ENCODE peak calls at places on chromosomes 2 and 18, in five cellular contexts. X is spleen, M is lower leg skin, O is NB4, G is ovary. J is an unnamed sample.

GRCh38 chr2:219308142-219309093 is 783 bp downstream of the PTPRN start:
- DNase-seq in O (peak), G (peak), X (peak), M (no peak), J (no peak)

GRCh38 chr2:48129256-48129950 is 223.1 kb upstream of the FBXO11 start:
- DNase-seq in M (no peak), O (no peak), G (no peak), X (no peak), J (no peak)

GRCh38 chr2:114525955-114526354 is 83.5 kb downstream of the DPP10 start:
- DNase-seq in M (no peak), O (no peak), X (no peak), G (no peak), J (no peak)

GRCh38 chr2:127041259-127041970 is 65.5 kb downstream of the BIN1 start:
- DNase-seq in O (no peak), M (peak), G (no peak), X (no peak), J (no peak)

GRCh38 chr2:235070063-235070706 is 118.4 kb downstream of the SH3BP4 start:
- DNase-seq in X (no peak), G (no peak), M (peak), O (no peak), J (no peak)

GRCh38 chr18:74745658-74746403 is 148.2 kb downstream of the ZNF407 start:
- DNase-seq in G (no peak), X (no peak), O (no peak), M (no peak), J (no peak)

GRCh38 chr2:113158884-113159553 is 14.8 kb upstream of the PSD4 start:
- DNase-seq in X (no peak), G (no peak), M (peak), O (no peak), J (no peak)

GRCh38 chr18:70420151-70420898 is 131.5 kb downstream of the SOCS6 start:
- DNase-seq in X (no peak), O (peak), G (no peak), M (no peak), J (no peak)

GRCh38 chr18:22166070-22166972 is 3.1 kb upstream of the GATA6 start:
- DNase-seq in X (peak), O (no peak), G (peak), M (peak), J (no peak)

GRCh38 chr18:58670561-58671121 is 624 bp upstream of the MALT1 start:
- DNase-seq in G (no peak), M (no peak), X (peak), O (no peak), J (peak)
- TF ChIP-seq POLR2A in G (no peak), M (no peak), X (no peak), O (no peak), J (no peak)

GRCh38 chr2:170123593-170123992 is 54.4 kb upstream of the MYO3B start:
- DNase-seq in O (no peak), G (no peak), M (no peak), X (no peak), J (no peak)
- TF ChIP-seq CTCF in O (no peak), G (no peak), M (no peak), X (no peak), J (no peak)

GRCh38 chr2:154447727-154448418 is 250.6 kb upstream of the KCNJ3 start:
- DNase-seq in X (no peak), O (no peak), G (no peak), M (no peak), J (no peak)
- TF ChIP-seq POLR2A in X (no peak), O (no peak), G (no peak), M (no peak), J (no peak)

GRCh38 chr2:25227576-25227975 is 59.2 kb upstream of the POMC start:
- DNase-seq in M (no peak), G (no peak), X (no peak), O (no peak), J (no peak)
- TF ChIP-seq CTCF in M (no peak), G (no peak), X (no peak), O (no peak), J (no peak)

GRCh38 chr2:240319855-240320560 is 115.5 kb upstream of the GPC1 start:
- DNase-seq in M (peak), O (peak), X (no peak), G (peak), J (no peak)

GRCh38 chr2:240322231-240322955 is 113.1 kb upstream of the GPC1 start:
- DNase-seq in G (no peak), X (no peak), O (no peak), M (peak), J (no peak)

GRCh38 chr2:240322991-240323390 is 112.5 kb upstream of the GPC1 start:
- DNase-seq in M (peak), G (no peak), X (no peak), O (no peak), J (no peak)

GRCh38 chr2:240320561-240321091 is 114.8 kb upstream of the GPC1 start:
- DNase-seq in M (peak), G (no peak), O (no peak), X (no peak), J (no peak)

DNA sequence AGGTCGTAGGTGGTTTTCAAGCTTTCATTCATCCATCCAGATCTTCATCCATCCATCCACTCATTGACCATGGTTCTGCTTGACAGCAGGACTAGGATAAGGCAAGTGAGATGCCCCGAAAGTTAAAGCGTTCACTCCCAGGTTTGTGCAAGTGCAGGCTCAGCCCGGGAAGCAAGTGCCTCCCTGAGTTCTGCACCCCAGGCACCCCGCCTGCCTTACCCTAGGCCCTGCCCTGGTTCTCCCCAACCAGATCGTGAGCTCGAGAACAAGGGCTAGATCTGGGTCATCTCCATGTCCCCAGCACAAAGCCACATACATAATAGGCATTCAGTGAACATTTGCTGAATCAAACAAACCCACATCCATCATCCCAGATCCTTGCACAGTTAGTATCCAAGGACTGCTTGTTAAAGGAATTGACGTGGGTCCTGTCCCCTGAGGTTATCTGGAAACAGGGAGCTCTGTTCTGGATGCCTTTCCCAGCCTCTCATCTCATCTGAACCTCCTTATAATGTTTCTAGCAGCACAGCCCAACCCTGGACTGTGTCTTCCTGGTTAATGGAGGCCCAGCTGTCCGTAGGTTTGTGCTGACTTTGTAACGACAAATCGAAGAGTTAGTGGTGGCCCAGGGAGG is 116.1 kb upstream of the GPC1 start:
- DNase-seq in O (no peak), X (no peak), M (peak), G (no peak), J (no peak)
- TF ChIP-seq POLR2A in O (no peak), X (no peak), M (no peak), G (no peak), J (no peak)

GRCh38 chr2:53437371-53437770 is 330.2 kb upstream of the CHAC2 start:
- DNase-seq in O (no peak), M (no peak), X (no peak), G (no peak), J (no peak)

GRCh38 chr2:53445376-53446072 is 322.1 kb upstream of the CHAC2 start:
- DNase-seq in O (no peak), G (no peak), X (no peak), M (no peak), J (no peak)

GRCh38 chr2:53438056-53438455 is 329.5 kb upstream of the CHAC2 start:
- DNase-seq in M (no peak), O (no peak), X (no peak), G (no peak), J (no peak)

GRCh38 chr2:53438692-53439091 is 328.9 kb upstream of the CHAC2 start:
- DNase-seq in X (no peak), G (no peak), M (no peak), O (no peak), J (no peak)

DNA sequence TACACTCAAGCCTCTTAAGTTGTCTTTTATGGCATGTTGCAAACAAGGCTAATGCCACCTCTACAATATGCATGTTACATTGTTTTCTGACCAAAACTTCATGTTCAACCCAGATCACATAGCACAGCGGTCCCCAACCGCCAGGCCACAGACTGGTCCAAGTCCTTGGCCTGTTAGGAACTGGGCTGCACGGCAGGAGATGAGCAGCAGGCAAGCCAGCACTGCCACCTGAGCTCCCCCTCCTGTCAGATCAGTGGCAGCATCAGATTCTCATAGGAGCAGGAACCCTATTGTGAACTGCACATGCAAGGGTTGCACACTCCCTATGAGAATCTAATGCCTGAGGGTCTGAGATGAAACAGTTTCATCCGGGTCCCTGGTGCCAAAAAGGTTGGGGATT is 324.8 kb upstream of the CHAC2 start:
- DNase-seq in M (no peak), G (no peak), X (no peak), O (no peak), J (no peak)
- TF ChIP-seq CTCF in M (no peak), G (no peak), X (no peak), O (no peak), J (no peak)

GRCh38 chr2:175356901-175357300 is 175.4 kb upstream of the ATP5MC3 start:
- DNase-seq in G (no peak), X (no peak), O (no peak), M (no peak), J (no peak)
- TF ChIP-seq POLR2A in G (no peak), X (no peak), O (no peak), M (no peak), J (no peak)

GRCh38 chr2:29326926-29327325 is 211.7 kb downstream of the CLIP4 start:
- DNase-seq in X (no peak), G (no peak), M (no peak), O (no peak), J (no peak)

GRCh38 chr2:29325544-29325943 is 210.3 kb downstream of the CLIP4 start:
- DNase-seq in M (no peak), O (no peak), X (no peak), G (no peak), J (no peak)

GRCh38 chr2:29332540-29332939 is 217.3 kb downstream of the CLIP4 start:
- DNase-seq in X (no peak), O (no peak), M (no peak), G (no peak), J (no peak)

GRCh38 chr2:29334723-29335122 is 219.5 kb downstream of the CLIP4 start:
- DNase-seq in X (peak), M (no peak), O (no peak), G (no peak), J (no peak)

GRCh38 chr2:29329899-29330298 is 214.7 kb downstream of the CLIP4 start:
- DNase-seq in O (no peak), M (no peak), G (no peak), X (no peak), J (no peak)
- TF ChIP-seq CTCF in O (peak), M (no peak), G (no peak), X (no peak), J (no peak)

GRCh38 chr2:24830786-24831185 is 37.6 kb downstream of the CENPO start:
- DNase-seq in M (peak), O (no peak), X (peak), G (no peak), J (no peak)
- TF ChIP-seq POLR2A in M (no peak), O (no peak), X (no peak), G (no peak), J (no peak)

DNA sequence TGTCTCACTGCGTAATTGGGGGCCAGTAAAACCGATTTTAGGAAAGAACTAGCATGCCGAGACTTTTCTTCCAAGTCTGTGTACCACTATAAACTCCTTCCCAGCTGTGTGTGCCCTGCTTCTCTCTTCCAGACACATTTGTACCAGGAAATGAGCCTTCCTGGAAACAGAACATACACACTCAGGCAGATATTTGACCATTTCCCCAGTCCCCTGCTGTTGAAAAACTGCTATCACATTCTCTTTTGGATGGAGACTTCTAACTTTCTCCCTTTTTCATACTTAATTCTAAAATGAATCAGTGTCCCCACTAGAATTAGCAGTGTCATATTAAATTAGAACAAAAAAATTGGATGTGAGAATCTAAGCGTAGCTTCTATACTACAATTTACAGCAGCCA is 20.2 kb downstream of the DSG4 start:
- DNase-seq in O (no peak), G (no peak), M (no peak), X (no peak), J (no peak)
- TF ChIP-seq CTCF in O (no peak), G (no peak), M (no peak), X (no peak), J (no peak)

J was measured in tibial nerve.